ENCODE peak calls at places on chromosomes 5 and 9, in eight cellular contexts. F, Q, C, A, J, T, X and U are unnamed samples.

GRCh38 chr5:53067641-53068040 is 41.9 kb downstream of the MOCS2 start:
- DNase-seq in F (no peak), Q (no peak), C (peak), A (no peak), J (peak), T (no peak), X (peak), U (no peak)

GRCh38 chr5:82019342-82020138 is 47.7 kb downstream of the ATG10 start:
- DNase-seq in F (no peak), Q (no peak), C (no peak), A (no peak), J (no peak), T (peak), X (no peak), U (peak)

GRCh38 chr5:29197636-29198035 is 1995.8 kb upstream of the CDH6 start:
- DNase-seq in F (no peak), Q (no peak), C (no peak), A (no peak), J (no peak), T (no peak), X (peak), U (no peak)

GRCh38 chr9:85224729-85225128 is 517.0 kb downstream of the AGTPBP1 start:
- DNase-seq in F (no peak), Q (no peak), C (peak), A (no peak), J (peak), T (no peak), X (peak), U (no peak)

GRCh38 chr5:178122346-178122745 is 8.5 kb upstream of the RMND5B start:
- DNase-seq in F (no peak), Q (no peak), C (no peak), A (no peak), J (no peak), T (no peak), X (no peak), U (no peak)

GRCh38 chr5:159051431-159052281 is 48.1 kb downstream of the EBF1 start:
- DNase-seq in F (no peak), Q (no peak), C (peak), A (peak), J (peak), T (no peak), X (peak), U (peak)

GRCh38 chr9:14341437-14342133 is 27.6 kb upstream of the NFIB start:
- DNase-seq in F (no peak), Q (no peak), C (no peak), A (no peak), J (no peak), T (no peak), X (no peak), U (no peak)

GRCh38 chr5:168433982-168434381 is 52.3 kb upstream of the RARS1 start:
- DNase-seq in F (no peak), Q (no peak), C (peak), A (no peak), J (peak), T (no peak), X (no peak), U (no peak)

GRCh38 chr9:70083429-70083828 is 39.8 kb downstream of the MAMDC2 start:
- DNase-seq in F (no peak), Q (no peak), C (no peak), A (no peak), J (peak), T (no peak), X (peak), U (no peak)

GRCh38 chr9:121902483-121903135 is 190.5 kb downstream of the TTLL11 start:
- DNase-seq in F (no peak), Q (no peak), C (peak), A (peak), J (peak), T (no peak), X (peak), U (no peak)

GRCh38 chr5:134555889-134556311 is 30.4 kb downstream of the JADE2 start:
- DNase-seq in F (peak), Q (no peak), C (peak), A (peak), J (peak), T (no peak), X (peak), U (peak)

GRCh38 chr9:33106827-33107621 is 30.6 kb upstream of the SMU1 start:
- DNase-seq in F (no peak), Q (no peak), C (peak), A (no peak), J (peak), T (no peak), X (peak), U (peak)

GRCh38 chr5:158100373-158100902 is 241.5 kb upstream of the CLINT1 start:
- DNase-seq in F (no peak), Q (no peak), C (no peak), A (no peak), J (peak), T (no peak), X (no peak), U (no peak)

GRCh38 chr5:174951151-174951780 is 226.9 kb downstream of the MSX2 start:
- DNase-seq in F (peak), Q (peak), C (peak), A (peak), J (peak), T (peak), X (peak), U (peak)

GRCh38 chr5:127702913-127703575 is at the start of gene CCDC192:
- DNase-seq in F (no peak), Q (no peak), C (peak), A (no peak), J (no peak), T (no peak), X (no peak), U (no peak)

GRCh38 chr5:16815432-16815831 is 120.7 kb downstream of the MYO10 start:
- DNase-seq in F (no peak), Q (no peak), C (no peak), A (no peak), J (no peak), T (no peak), X (no peak), U (no peak)

GRCh38 chr5:39284552-39284951 is 65.2 kb upstream of the FYB1 start:
- DNase-seq in F (no peak), Q (no peak), C (no peak), A (no peak), J (no peak), T (peak), X (no peak), U (no peak)

GRCh38 chr9:71901695-71902094 is 9.3 kb downstream of the ABHD17B start:
- DNase-seq in F (no peak), Q (no peak), C (no peak), A (no peak), J (no peak), T (no peak), X (no peak), U (no peak)

GRCh38 chr5:61330341-61330878 is 1.6 kb upstream of the ZSWIM6 start:
- DNase-seq in F (no peak), Q (no peak), C (no peak), A (no peak), J (peak), T (peak), X (peak), U (peak)

GRCh38 chr5:146388418-146388817 is 49.8 kb downstream of the POU4F3 start:
- DNase-seq in F (no peak), Q (no peak), C (peak), A (no peak), J (peak), T (no peak), X (peak), U (no peak)

GRCh38 chr5:172089298-172090117 is 83.1 kb upstream of the FBXW11 start:
- DNase-seq in F (no peak), Q (no peak), C (no peak), A (no peak), J (no peak), T (no peak), X (no peak), U (peak)

GRCh38 chr5:169173372-169173771 is 127.6 kb downstream of the SLIT3 start:
- DNase-seq in F (no peak), Q (no peak), C (no peak), A (no peak), J (peak), T (no peak), X (no peak), U (no peak)

GRCh38 chr9:106648799-106649198 is 214.2 kb upstream of the ZNF462 start:
- DNase-seq in F (no peak), Q (no peak), C (no peak), A (no peak), J (peak), T (no peak), X (peak), U (no peak)

GRCh38 chr5:35852084-35852734 is 4.5 kb upstream of the IL7R start:
- DNase-seq in F (peak), Q (no peak), C (no peak), A (peak), J (peak), T (no peak), X (peak), U (peak)

GRCh38 chr9:23826120-23826629 is at the start of gene ELAVL2:
- DNase-seq in F (no peak), Q (peak), C (peak), A (no peak), J (peak), T (no peak), X (peak), U (peak)

GRCh38 chr9:113164536-113165300 is 13.9 kb downstream of the SLC31A2 start:
- DNase-seq in F (no peak), Q (no peak), C (peak), A (no peak), J (peak), T (no peak), X (peak), U (no peak)

GRCh38 chr9:74942801-74943200 is 9.9 kb downstream of the C9orf40 start:
- DNase-seq in F (no peak), Q (no peak), C (peak), A (no peak), J (peak), T (no peak), X (peak), U (no peak)